ENCODE peak calls at places on chromosome 11, in nine cellular contexts. W is tibial nerve, G is neuronal stem cell, P is spleen, E is AG04450, R is astrocyte of the spinal cord, M is tibial artery, L is psoas muscle, D is cardiac fibroblast. Z is an unnamed sample.

GRCh38 chr11:128125723-128126122 is 461.6 kb downstream of the ETS1 start:
- DNase-seq in M (no peak), E (no peak), W (no peak), G (no peak), L (no peak), D (no peak), R (no peak), P (no peak), Z (no peak)

GRCh38 chr11:9851366-9851765 is 187.5 kb downstream of the SWAP70 start:
- DNase-seq in W (no peak), E (no peak), G (no peak), D (peak), M (no peak), L (no peak), P (no peak), R (peak), Z (no peak)

GRCh38 chr11:29336727-29337212 is 680.1 kb downstream of the KCNA4 start:
- DNase-seq in G (no peak), L (no peak), R (peak), M (no peak), D (peak), P (no peak), W (no peak), E (no peak), Z (no peak)

GRCh38 chr11:58067685-58068084 is 36.9 kb downstream of the OR6Q1 start:
- DNase-seq in R (no peak), G (no peak), P (no peak), L (no peak), W (no peak), M (no peak), E (no peak), D (no peak), Z (no peak)

GRCh38 chr11:1202154-1202775 is 20.6 kb upstream of the MUC5B start:
- DNase-seq in R (no peak), D (no peak), E (no peak), G (no peak), P (peak), W (peak), M (no peak), L (peak), Z (peak)

GRCh38 chr11:5922749-5923426 is 19.2 kb upstream of the OR56A3 start:
- DNase-seq in G (no peak), P (no peak), W (no peak), E (no peak), R (no peak), D (no peak), L (no peak), M (no peak), Z (no peak)

GRCh38 chr11:26827567-26828037 is 105.7 kb upstream of the SLC5A12 start:
- DNase-seq in G (no peak), W (no peak), E (no peak), P (no peak), M (no peak), R (no peak), L (no peak), D (peak), Z (no peak)

GRCh38 chr11:46330154-46330886 is 16.9 kb upstream of the DGKZ start:
- DNase-seq in E (no peak), W (no peak), P (no peak), M (no peak), R (no peak), D (no peak), L (no peak), G (no peak), Z (no peak)

GRCh38 chr11:17063171-17064002 is 14.1 kb downstream of the RPS13 start:
- DNase-seq in W (no peak), R (peak), L (peak), P (peak), E (no peak), D (peak), G (peak), M (no peak), Z (peak)

GRCh38 chr11:117818036-117818858 is 6.3 kb downstream of the FXYD2 start:
- DNase-seq in P (no peak), D (peak), E (no peak), G (no peak), M (no peak), R (peak), L (peak), W (no peak), Z (no peak)

GRCh38 chr11:76635991-76636520 is 34.5 kb downstream of the LRRC32 start:
- DNase-seq in E (no peak), M (no peak), W (no peak), G (no peak), L (no peak), D (no peak), R (no peak), P (no peak), Z (no peak)

GRCh38 chr11:3659595-3660515 is 11.3 kb downstream of the CHRNA10 start:
- DNase-seq in G (no peak), P (no peak), R (no peak), D (no peak), L (peak), W (no peak), E (no peak), M (no peak), Z (no peak)

GRCh38 chr11:102449651-102450570 is 2.7 kb downstream of the TMEM123 start:
- DNase-seq in E (no peak), P (no peak), W (no peak), G (no peak), R (no peak), M (no peak), L (no peak), D (no peak), Z (no peak)

GRCh38 chr11:84685149-84685548 is 942.0 kb downstream of the DLG2 start:
- DNase-seq in P (no peak), M (no peak), D (no peak), R (no peak), G (no peak), E (no peak), W (no peak), L (no peak), Z (no peak)

GRCh38 chr11:128240546-128240945 is 346.8 kb downstream of the ETS1 start:
- DNase-seq in E (no peak), D (peak), R (peak), G (no peak), W (no peak), L (no peak), P (no peak), M (no peak), Z (no peak)

GRCh38 chr11:124868322-124869274 is 3.4 kb downstream of the ROBO3 start:
- DNase-seq in L (no peak), E (no peak), M (no peak), D (no peak), W (no peak), G (no peak), R (no peak), P (no peak), Z (no peak)

GRCh38 chr11:67256477-67256876 is 9.8 kb upstream of the GRK2 start:
- DNase-seq in W (no peak), G (no peak), E (no peak), P (no peak), M (no peak), D (no peak), R (no peak), L (no peak), Z (no peak)

GRCh38 chr11:2898366-2899079 is 12.9 kb upstream of the CDKN1C start:
- DNase-seq in L (peak), D (peak), M (peak), G (no peak), R (peak), W (no peak), E (peak), P (peak), Z (peak)

GRCh38 chr11:108618529-108618928 is 25.0 kb upstream of the EXPH5 start:
- DNase-seq in R (no peak), W (no peak), L (no peak), E (no peak), P (no peak), D (no peak), M (no peak), G (no peak), Z (no peak)

GRCh38 chr11:108617055-108617454 is 23.5 kb upstream of the EXPH5 start:
- DNase-seq in W (no peak), R (no peak), L (no peak), G (no peak), M (no peak), E (no peak), P (no peak), D (no peak), Z (no peak)

GRCh38 chr11:108616549-108616948 is 23.0 kb upstream of the EXPH5 start:
- DNase-seq in W (no peak), D (peak), P (no peak), R (peak), L (no peak), G (no peak), M (no peak), E (no peak), Z (no peak)

GRCh38 chr11:108624196-108624925 is 30.8 kb upstream of the EXPH5 start:
- DNase-seq in M (no peak), W (no peak), R (no peak), P (no peak), G (no peak), D (no peak), E (no peak), L (no peak), Z (no peak)

DNA sequence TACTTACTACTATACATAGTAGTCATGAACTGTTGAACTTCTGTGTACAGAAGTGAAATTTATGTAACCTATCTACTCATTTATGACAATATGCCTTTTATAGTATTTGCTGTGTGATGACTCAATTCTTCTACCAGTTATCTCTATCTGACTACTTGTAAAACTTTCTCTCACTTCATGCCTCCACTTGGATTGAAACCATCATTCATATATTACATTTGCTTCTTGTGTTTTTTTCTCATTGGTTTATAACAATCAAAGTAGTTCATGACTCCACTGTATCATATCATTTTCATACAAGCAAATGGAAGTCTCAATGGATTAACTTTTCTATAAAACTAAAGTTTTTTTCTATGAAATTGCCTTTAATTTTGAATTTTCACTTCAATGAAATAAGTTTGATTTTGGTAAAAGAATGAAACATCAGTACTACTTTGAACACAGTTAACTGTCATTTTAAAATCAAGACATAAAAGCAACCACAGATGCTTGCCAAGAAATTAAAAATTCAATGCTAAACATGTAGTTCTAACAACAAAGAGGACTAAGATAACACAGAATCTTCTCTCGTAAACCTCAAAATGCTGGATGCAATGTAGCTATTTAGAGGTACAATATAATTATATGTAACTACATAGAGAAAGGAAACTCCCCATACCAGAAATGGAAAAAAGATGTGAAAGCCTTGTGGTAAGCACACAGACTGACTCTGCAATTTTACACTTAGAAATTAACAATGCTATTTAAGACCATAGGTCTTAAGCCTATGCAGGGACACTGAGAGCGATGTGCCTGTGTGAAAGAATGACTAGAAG is 27.6 kb upstream of the EXPH5 start:
- DNase-seq in D (peak), M (no peak), P (no peak), E (no peak), L (no peak), W (no peak), G (no peak), R (peak), Z (no peak)
- H3K4me3 ChIP-seq in D (no peak), M (no peak), P (no peak), E (no peak), L (no peak), W (no peak), G (no peak), R (no peak), Z (no peak)

DNA sequence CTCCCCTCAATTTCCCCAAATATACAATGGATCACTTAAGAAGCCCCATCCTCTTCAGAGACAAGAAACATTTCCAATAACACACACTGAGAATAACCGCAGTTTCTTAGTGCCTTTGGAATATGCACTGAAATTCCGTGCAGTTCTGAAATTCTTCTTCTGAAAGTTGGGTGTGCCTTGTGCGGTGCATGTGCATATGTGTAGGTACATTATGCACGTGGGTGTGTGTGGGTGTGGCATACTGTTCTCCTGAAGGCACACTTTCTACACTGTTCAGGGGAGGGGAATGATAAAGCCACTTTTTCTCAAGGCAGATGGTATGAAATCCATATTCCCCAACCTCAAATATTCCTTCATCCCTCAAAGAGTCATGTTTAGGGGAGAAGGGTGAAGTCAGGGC is 1.7 kb downstream of the EXPH5 start:
- DNase-seq in G (no peak), P (no peak), L (no peak), D (no peak), M (no peak), E (no peak), R (no peak), W (no peak), Z (no peak)
- H3K4me3 ChIP-seq in G (no peak), P (no peak), L (no peak), D (no peak), M (no peak), E (no peak), R (no peak), W (no peak), Z (no peak)

GRCh38 chr11:61949169-61950034 is 749 bp upstream of the BEST1 start:
- DNase-seq in M (peak), D (peak), E (peak), L (peak), W (peak), P (no peak), G (no peak), R (peak), Z (no peak)
- H3K4me3 ChIP-seq in M (no peak), D (no peak), E (no peak), L (no peak), W (no peak), P (no peak), G (no peak), R (no peak), Z (no peak)

GRCh38 chr11:86670179-86670578 is 2.2 kb downstream of the ME3 start:
- DNase-seq in E (no peak), L (no peak), P (no peak), W (no peak), G (no peak), D (peak), M (no peak), R (no peak), Z (no peak)
- H3K4me3 ChIP-seq in E (no peak), L (peak), P (no peak), W (no peak), G (no peak), D (no peak), M (peak), R (no peak), Z (no peak)

DNA sequence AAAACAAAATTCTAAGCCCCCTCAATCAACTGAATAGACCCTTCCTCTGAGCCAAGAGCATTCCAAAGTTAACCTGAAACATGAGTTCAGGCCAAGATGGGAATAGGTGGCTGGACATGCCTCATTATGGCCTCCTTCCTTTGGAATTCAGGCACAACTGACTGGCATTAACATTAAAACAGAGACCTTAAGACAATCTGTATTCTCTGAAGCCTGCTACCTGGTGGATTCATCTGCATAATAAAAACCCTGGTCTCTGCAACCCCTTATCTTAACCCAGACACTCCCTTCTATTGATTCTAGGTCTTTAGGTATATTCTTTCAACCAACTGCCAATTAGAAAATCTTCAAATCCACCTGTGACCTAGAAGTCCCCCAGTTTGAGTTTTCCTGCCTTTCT is 66.3 kb downstream of the JRKL start:
- DNase-seq in W (no peak), L (no peak), R (no peak), G (no peak), M (no peak), P (no peak), E (no peak), D (no peak), Z (no peak)
- H3K4me3 ChIP-seq in W (no peak), L (no peak), R (no peak), G (no peak), M (no peak), P (no peak), E (no peak), D (no peak), Z (no peak)